ENCODE peak calls at places on chromosomes 6 and 20, in five cellular contexts. V, L, M, I and Q are unnamed samples.

GRCh38 chr6:19804362-19805145 is 32.6 kb upstream of the ID4 start:
- DNase-seq in V (peak; percentile 79), M (no peak), I (peak; percentile 97), L (peak; percentile 95), Q (peak; percentile 94)

GRCh38 chr20:9626357-9626756 is 112.0 kb downstream of the LAMP5 start:
- DNase-seq in I (no peak), V (no peak), L (no peak), M (no peak), Q (no peak)

GRCh38 chr6:75170666-75171065 is 35.2 kb downstream of the COL12A1 start:
- DNase-seq in V (no peak), M (no peak), I (no peak), L (no peak), Q (no peak)

GRCh38 chr6:142913511-142914047 is 31.4 kb downstream of the HIVEP2 start:
- DNase-seq in L (no peak), I (no peak), V (peak; percentile 62), M (peak; percentile 49), Q (no peak)

GRCh38 chr6:27518881-27519795 is 46.2 kb upstream of the ZNF184 start:
- DNase-seq in V (peak; percentile 77), I (peak; percentile 70), M (peak; percentile 50), L (peak; percentile 62), Q (peak; percentile 81)

GRCh38 chr6:15218401-15218800 is 27.5 kb upstream of the JARID2 start:
- DNase-seq in M (no peak), I (no peak), L (no peak), V (no peak), Q (no peak)

GRCh38 chr20:62754122-62754990 is 41.9 kb upstream of the MRGBP start:
- DNase-seq in I (no peak), L (no peak), V (no peak), M (no peak), Q (no peak)

GRCh38 chr6:33894438-33894837 is 90.6 kb upstream of the MLN start:
- DNase-seq in L (no peak), V (no peak), M (no peak), I (no peak), Q (no peak)

GRCh38 chr6:7143161-7143974 is 35.6 kb downstream of the RREB1 start:
- DNase-seq in I (no peak), V (peak; percentile 66), M (no peak), L (no peak), Q (no peak)

GRCh38 chr6:143992285-143992684 is 15.8 kb downstream of the PLAGL1 start:
- DNase-seq in L (no peak), M (no peak), I (no peak), V (no peak), Q (no peak)

GRCh38 chr6:153927867-153928266 is 111.2 kb upstream of the OPRM1 start:
- DNase-seq in L (no peak), I (no peak), M (no peak), V (no peak), Q (no peak)

GRCh38 chr6:31474871-31475286 is 23.1 kb upstream of the MICB start:
- DNase-seq in V (no peak), L (no peak), M (no peak), I (peak; percentile 47), Q (no peak)

GRCh38 chr6:44264154-44265002 is 973 bp downstream of the NFKBIE start:
- DNase-seq in M (no peak), I (no peak), L (no peak), V (peak; percentile 64), Q (peak; percentile 9)

GRCh38 chr6:34391023-34391485 is 1.4 kb downstream of the NUDT3 start:
- DNase-seq in M (no peak), L (peak; percentile 72), V (no peak), I (peak; percentile 16), Q (peak; percentile 49)

GRCh38 chr6:22526753-22527152 is 42.6 kb upstream of the HDGFL1 start:
- DNase-seq in V (no peak), I (no peak), M (no peak), L (no peak), Q (no peak)

GRCh38 chr6:150119256-150119655 is 23.6 kb upstream of the PPP1R14C start:
- DNase-seq in V (no peak), L (no peak), M (no peak), I (no peak), Q (no peak)

GRCh38 chr6:43076093-43076927 is at the start of gene PTK7:
- DNase-seq in L (no peak), V (no peak), M (no peak), I (peak; percentile 91), Q (peak; percentile 86)

GRCh38 chr6:23003671-23004598 is 434.6 kb downstream of the HDGFL1 start:
- DNase-seq in I (peak; percentile 38), V (no peak), M (no peak), L (no peak), Q (no peak)

GRCh38 chr20:54123587-54124180 is 50.1 kb downstream of the CYP24A1 start:
- DNase-seq in V (no peak), I (no peak), L (no peak), M (no peak), Q (no peak)

GRCh38 chr6:31581511-31582229 is 554 bp downstream of the LTB start:
- DNase-seq in I (no peak), M (no peak), L (no peak), V (no peak), Q (no peak)

GRCh38 chr6:30902709-30903108 is 5.3 kb upstream of the GTF2H4 start:
- DNase-seq in I (no peak), L (no peak), V (no peak), M (no peak), Q (no peak)

GRCh38 chr6:34246563-34247391 is 2.0 kb downstream of the SMIM29 start:
- DNase-seq in L (no peak), M (peak; percentile 31), V (no peak), I (peak; percentile 88), Q (peak; percentile 62)

GRCh38 chr6:6697620-6698019 is 109.1 kb downstream of the LY86 start:
- DNase-seq in V (no peak), M (no peak), I (no peak), L (no peak), Q (no peak)

GRCh38 chr20:55415567-55416142 is 589.7 kb downstream of the CBLN4 start:
- DNase-seq in V (peak; percentile 36), I (no peak), L (no peak), M (no peak), Q (peak; percentile 17)

GRCh38 chr6:122790740-122791679 is 2.0 kb downstream of the SMPDL3A start:
- DNase-seq in L (peak; percentile 62), M (no peak), V (peak; percentile 35), I (no peak), Q (no peak)

GRCh38 chr6:170086639-170087420 is 204.0 kb downstream of the DLL1 start:
- DNase-seq in V (no peak), M (no peak), L (peak; percentile 37), I (no peak), Q (no peak)

GRCh38 chr6:125375841-125376240 is 74.1 kb upstream of the HDDC2 start:
- DNase-seq in I (no peak), V (no peak), M (no peak), L (no peak), Q (no peak)

GRCh38 chr6:44138717-44139350 is 11.5 kb downstream of the TMEM63B start:
- DNase-seq in M (no peak), V (no peak), I (no peak), L (no peak), Q (no peak)

GRCh38 chr6:73803562-73804221 is 107.7 kb downstream of the CD109 start:
- DNase-seq in I (peak; percentile 48), L (no peak), M (no peak), V (no peak), Q (peak; percentile 7)

GRCh38 chr6:49515485-49516146 is 15.9 kb downstream of the GLYATL3 start:
- DNase-seq in M (no peak), I (no peak), L (no peak), V (no peak), Q (no peak)

GRCh38 chr20:31560900-31561598 is 44.0 kb upstream of the ID1 start:
- DNase-seq in V (no peak), I (no peak), M (no peak), L (no peak), Q (no peak)

GRCh38 chr20:62063981-62064787 is 1.5 kb downstream of the TAF4 start:
- DNase-seq in I (peak; percentile 52), L (peak; percentile 75), V (no peak), M (no peak), Q (no peak)